ENCODE peak calls at places on chromosome 2, in six cellular contexts. O is NCI-H2081, Q is iPS DF 19.7, M is activated T-helper 1 cell treated with Interleukin-2 at 50 U/mL for 16 hours, B is nucleus accumbens, L is NCI-H1105 treated with DMSO at 0.1 percent for 48 hours. E is an unnamed sample.
A peak's percentile ranks its signal among the peaks of the same experiment; 100 is the strongest.

GRCh38 chr2:186683341-186683740 is 10.5 kb upstream of the FAM171B start:
- DNase-seq in O (no peak), Q (no peak), M (no peak), B (no peak), L (no peak), E (no peak)

GRCh38 chr2:18599509-18600254 is 10.3 kb upstream of the NT5C1B start:
- DNase-seq in O (peak; percentile 12), Q (no peak), M (no peak), B (no peak), L (no peak), E (no peak)

GRCh38 chr2:105238664-105239240 is 2.8 kb upstream of the GPR45 start:
- DNase-seq in O (no peak), Q (no peak), M (no peak), B (no peak), L (no peak), E (no peak)

GRCh38 chr2:240934701-240935100 is 28.6 kb downstream of the CROCC2 start:
- DNase-seq in O (no peak), Q (no peak), M (no peak), B (no peak), L (no peak), E (no peak)

GRCh38 chr2:200454839-200455801 is 54.7 kb downstream of the KCTD18 start:
- DNase-seq in O (no peak), Q (no peak), M (no peak), B (no peak), L (no peak), E (no peak)

GRCh38 chr2:19461504-19461903 is 103.1 kb upstream of the OSR1 start:
- DNase-seq in O (no peak), Q (peak; percentile 9), M (no peak), B (no peak), L (no peak), E (no peak)

GRCh38 chr2:46942143-46942526 is 26.5 kb upstream of the MCFD2 start:
- DNase-seq in O (no peak), Q (no peak), M (peak; percentile 48), B (no peak), L (peak; percentile 5), E (no peak)

GRCh38 chr2:126834006-126834659 is 64.6 kb upstream of the TEX51 start:
- DNase-seq in O (no peak), Q (no peak), M (no peak), B (no peak), L (no peak), E (no peak)

GRCh38 chr2:216620806-216621205 is 12.4 kb upstream of the IGFBP2 start:
- DNase-seq in O (peak; percentile 25), Q (no peak), M (no peak), B (no peak), L (no peak), E (no peak)

E was measured in NCI-H446.